ENCODE peak calls at places on chromosomes 16 and 17, in nine cellular contexts. N is uterus, F is cardiac muscle cell, X is breast epithelium, I is PC-9, E is Calu3, K is AG09309, H is endothelial cell, C is esophagus squamous epithelium. Z is an unnamed sample.

GRCh38 chr17:57622327-57622885 is 122.7 kb downstream of the CCDC182 start:
- DNase-seq in N (no peak), F (peak; percentile 13), X (peak; percentile 6), I (no peak), E (no peak), K (no peak), H (no peak), C (no peak), Z (no peak)

GRCh38 chr17:10327640-10328039 is 45.2 kb downstream of the MYH13 start:
- DNase-seq in N (peak; percentile 80), F (peak; percentile 90), X (peak; percentile 73), I (peak; percentile 36), E (peak; percentile 67), K (peak; percentile 35), H (peak; percentile 88), C (no peak), Z (peak; percentile 90)

GRCh38 chr16:72203401-72203800 is 31.4 kb upstream of the PMFBP1 start:
- DNase-seq in N (no peak), F (no peak), X (no peak), I (no peak), E (no peak), K (peak; percentile 5), H (no peak), C (no peak), Z (no peak)

GRCh38 chr16:81973737-81974136 is 37.5 kb downstream of the SDR42E1 start:
- DNase-seq in N (no peak), F (no peak), X (no peak), I (no peak), E (no peak), K (no peak), H (no peak), C (no peak), Z (no peak)

GRCh38 chr16:27588052-27588451 is 38.1 kb downstream of the KATNIP start:
- DNase-seq in N (no peak), F (no peak), X (no peak), I (no peak), E (no peak), K (no peak), H (no peak), C (no peak), Z (no peak)

GRCh38 chr17:62110923-62111484 is 45.9 kb upstream of the MED13 start:
- DNase-seq in N (no peak), F (no peak), X (no peak), I (no peak), E (no peak), K (no peak), H (no peak), C (no peak), Z (no peak)

GRCh38 chr17:7997186-7997585 is 5.2 kb upstream of the GUCY2D start:
- DNase-seq in N (no peak), F (peak; percentile 83), X (peak; percentile 50), I (peak; percentile 39), E (peak; percentile 44), K (no peak), H (peak; percentile 45), C (no peak), Z (no peak)

GRCh38 chr17:52376137-52376536 is 217.6 kb upstream of the CA10 start:
- DNase-seq in N (no peak), F (no peak), X (no peak), I (no peak), E (no peak), K (no peak), H (no peak), C (no peak), Z (no peak)

GRCh38 chr17:1716076-1716911 is 6.1 kb upstream of the TLCD2 start:
- DNase-seq in N (peak; percentile 100), F (peak; percentile 100), X (peak; percentile 100), I (peak; percentile 99), E (peak; percentile 99), K (peak; percentile 100), H (peak; percentile 100), C (peak; percentile 99), Z (peak; percentile 100)

GRCh38 chr16:70590722-70591438 is 55.5 kb upstream of the IL34 start:
- DNase-seq in N (peak; percentile 26), F (no peak), X (no peak), I (no peak), E (no peak), K (no peak), H (no peak), C (no peak), Z (no peak)

GRCh38 chr16:14309001-14309886 is 238.1 kb downstream of the MRTFB start:
- DNase-seq in N (no peak), F (no peak), X (peak; percentile 76), I (peak; percentile 94), E (peak; percentile 48), K (no peak), H (no peak), C (no peak), Z (no peak)

GRCh38 chr16:79393121-79393520 is 207.4 kb downstream of the MAF start:
- DNase-seq in N (no peak), F (peak; percentile 56), X (no peak), I (no peak), E (no peak), K (no peak), H (no peak), C (no peak), Z (no peak)

GRCh38 chr17:38674013-38674748 is 576 bp downstream of the EPOP start:
- DNase-seq in N (peak; percentile 22), F (peak; percentile 55), X (no peak), I (no peak), E (peak; percentile 75), K (no peak), H (no peak), C (no peak), Z (no peak)
- TF ChIP-seq CTCF in N (no peak), F (no peak), X (no peak), I (peak; percentile 37), E (peak; percentile 78), K (no peak), H (no peak), C (no peak), Z (no peak)

DNA sequence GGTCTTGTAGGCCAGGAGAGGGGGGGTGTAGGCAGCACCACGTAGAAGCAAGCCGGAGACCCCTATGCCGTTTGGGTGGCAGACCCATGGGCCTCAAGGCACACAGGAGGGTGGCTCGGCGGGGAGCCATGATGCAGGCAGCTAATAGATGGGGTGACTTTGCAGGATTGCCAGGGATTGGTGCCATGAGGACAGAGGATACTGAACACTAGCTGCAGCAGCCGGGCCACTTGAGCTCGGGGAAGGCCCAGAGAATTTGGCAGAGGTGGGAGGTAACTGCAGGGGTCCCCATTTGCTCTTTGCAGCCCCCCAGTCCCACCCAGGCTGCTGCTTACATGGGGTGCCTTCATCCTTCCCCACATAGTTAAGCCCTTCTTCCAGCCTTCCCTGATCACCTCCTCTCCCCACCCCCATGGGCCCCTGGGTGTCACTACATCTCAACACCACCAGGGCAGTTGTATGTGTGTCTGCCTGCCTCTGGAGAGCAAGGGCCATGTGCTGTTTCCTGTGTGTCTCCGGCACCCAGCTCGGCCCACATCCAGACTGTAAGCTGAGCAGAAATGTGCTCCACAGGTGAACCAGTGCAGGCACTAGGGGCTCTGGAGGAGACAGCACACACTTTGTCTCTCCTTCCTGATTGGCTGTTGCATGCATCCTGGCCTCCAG is 52.1 kb downstream of the SREBF1 start:
- DNase-seq in N (no peak), F (no peak), X (no peak), I (no peak), E (peak; percentile 13), K (no peak), H (no peak), C (no peak), Z (no peak)
- TF ChIP-seq CTCF in N (no peak), F (peak; percentile 10), X (no peak), I (peak; percentile 36), E (no peak), K (peak; percentile 26), H (no peak), C (no peak), Z (peak; percentile 18)

GRCh38 chr16:8541868-8542267 is 48.4 kb downstream of the TMEM114 start:
- DNase-seq in N (no peak), F (no peak), X (no peak), I (no peak), E (no peak), K (no peak), H (no peak), C (no peak), Z (no peak)

GRCh38 chr16:8537691-8538342 is 52.5 kb downstream of the TMEM114 start:
- DNase-seq in N (no peak), F (no peak), X (no peak), I (no peak), E (peak; percentile 61), K (no peak), H (no peak), C (no peak), Z (no peak)

GRCh38 chr16:8548166-8548565 is 42.1 kb downstream of the TMEM114 start:
- DNase-seq in N (no peak), F (no peak), X (no peak), I (no peak), E (no peak), K (no peak), H (no peak), C (no peak), Z (no peak)

GRCh38 chr16:8547756-8548155 is 42.6 kb downstream of the TMEM114 start:
- DNase-seq in N (no peak), F (no peak), X (no peak), I (no peak), E (no peak), K (no peak), H (no peak), C (no peak), Z (no peak)

DNA sequence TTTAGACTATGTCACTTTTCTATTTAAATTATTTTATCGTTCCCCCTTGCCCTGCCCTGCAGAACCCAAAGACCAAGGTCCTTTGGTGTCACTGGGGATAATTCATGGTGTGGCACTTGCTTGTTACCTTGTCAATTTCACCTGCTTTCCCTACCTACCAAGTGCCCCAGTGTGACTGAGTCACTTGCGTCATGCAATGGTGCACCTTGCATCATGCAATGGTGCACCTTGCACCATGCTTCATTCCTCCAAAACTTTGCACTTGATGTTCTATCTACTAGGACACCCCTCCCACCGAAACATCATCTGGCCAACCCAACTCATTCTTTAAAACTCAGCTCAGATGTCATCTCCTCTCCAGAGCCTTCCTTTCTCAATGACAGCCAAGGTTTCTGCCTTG is 47.1 kb downstream of the TMEM114 start:
- DNase-seq in N (no peak), F (no peak), X (no peak), I (no peak), E (no peak), K (no peak), H (no peak), C (no peak), Z (no peak)
- TF ChIP-seq CTCF in N (no peak), F (no peak), X (no peak), I (no peak), E (no peak), K (no peak), H (no peak), C (no peak), Z (no peak)

DNA sequence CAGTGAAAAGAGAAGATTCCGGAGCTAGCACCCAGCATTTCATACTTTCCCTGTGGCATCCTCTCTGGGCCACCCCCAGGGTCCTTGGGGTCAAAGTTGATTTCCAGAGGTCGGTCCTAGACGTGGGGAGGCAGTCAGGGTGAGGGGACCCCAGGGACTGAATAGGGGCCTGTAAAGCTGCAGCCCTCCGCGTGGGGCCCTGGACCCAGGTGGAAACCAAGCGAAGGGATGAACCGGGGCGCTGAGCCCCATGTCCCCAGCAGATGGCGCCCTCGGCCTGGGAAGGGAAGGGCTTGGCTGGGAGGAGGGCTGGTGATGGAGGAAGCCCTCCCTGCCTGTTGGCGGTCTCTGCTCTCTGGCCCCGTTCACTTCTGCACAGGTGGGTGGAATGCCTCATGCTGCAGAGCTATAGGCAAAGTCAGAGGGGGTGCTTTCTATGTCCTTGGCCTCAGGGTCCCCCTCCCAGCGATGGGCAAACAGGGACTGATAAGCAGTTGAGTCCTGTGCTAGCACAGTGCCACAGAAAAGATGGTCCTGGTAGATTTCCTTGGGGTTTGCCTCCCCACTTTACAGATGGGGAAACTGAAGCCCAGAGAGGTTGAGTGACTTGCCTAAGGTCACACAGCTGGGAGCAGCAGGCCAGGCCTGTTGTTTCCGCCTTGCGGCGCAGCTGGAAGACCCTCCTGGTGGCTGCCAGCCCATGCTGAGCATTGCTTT is 163.4 kb upstream of the CIBAR2 start:
- DNase-seq in N (peak; percentile 73), F (peak; percentile 76), X (peak; percentile 79), I (no peak), E (peak; percentile 91), K (no peak), H (peak; percentile 88), C (no peak), Z (peak; percentile 95)
- TF ChIP-seq CTCF in N (peak; percentile 84), F (peak; percentile 95), X (peak; percentile 66), I (peak; percentile 91), E (peak; percentile 92), K (peak; percentile 97), H (peak; percentile 80), C (peak; percentile 81), Z (peak; percentile 88)